ENCODE peak calls at places on chromosomes 2 and 18, in four cellular contexts. S is fibroblast of lung, D is neural progenitor cell, O is HCT116. R is an unnamed sample. For H3K4me1, the result is how much of the 10 kb centered on the place peaks cover.

GRCh38 chr2:27085670-27086089 is 892 bp upstream of the KHK start:
- DNase-seq in S (peak), D (peak), O (no peak), R (peak)

GRCh38 chr2:230814616-230815015 is 50.1 kb upstream of the ITM2C start:
- DNase-seq in S (peak), D (peak), O (no peak), R (peak)

GRCh38 chr18:13405305-13406038 is 186.9 kb downstream of the LDLRAD4 start:
- DNase-seq in S (no peak), D (no peak), O (no peak), R (no peak)

GRCh38 chr2:107303964-107304363 is 418.0 kb upstream of the ST6GAL2 start:
- DNase-seq in S (no peak), D (no peak), O (no peak), R (no peak)

GRCh38 chr18:75407468-75408437 is 19.8 kb downstream of the SMIM21 start:
- DNase-seq in S (peak), D (peak), O (no peak), R (peak)

GRCh38 chr2:11123856-11124759 is 31.2 kb upstream of the SLC66A3 start:
- DNase-seq in S (peak), D (peak), O (peak), R (peak)

GRCh38 chr2:241037498-241037897 is 39.1 kb downstream of the SNED1 start:
- DNase-seq in S (no peak), D (no peak), O (no peak), R (no peak)

GRCh38 chr18:39835303-39836030 is 2119.6 kb upstream of the PIK3C3 start:
- DNase-seq in S (peak), D (no peak), O (no peak), R (no peak)

GRCh38 chr2:85277416-85278158 is 50.2 kb downstream of the TGOLN2 start:
- DNase-seq in S (peak), D (peak), O (no peak), R (peak)

GRCh38 chr2:230472619-230473018 is 56.6 kb downstream of the SP100 start:
- DNase-seq in S (peak), D (no peak), O (peak), R (peak)

GRCh38 chr2:123993728-123994323 is 31.3 kb upstream of the CNTNAP5 start:
- DNase-seq in S (peak), D (peak), O (no peak), R (peak)

GRCh38 chr2:31057691-31058090 is 80.5 kb downstream of the GALNT14 start:
- DNase-seq in S (no peak), D (no peak), O (no peak), R (no peak)

GRCh38 chr2:241432824-241433448 is 75.4 kb downstream of the STK25 start:
- DNase-seq in S (no peak), D (no peak), O (no peak), R (no peak)

GRCh38 chr2:31221549-31221948 is 4.2 kb upstream of the CAPN14 start:
- DNase-seq in S (no peak), D (no peak), O (no peak), R (no peak)

GRCh38 chr2:97951155-97951670 is 44.5 kb downstream of the TMEM131 start:
- DNase-seq in S (no peak), D (no peak), O (no peak), R (peak)

GRCh38 chr2:174873457-174873856 is 109.2 kb upstream of the CHRNA1 start:
- DNase-seq in S (peak), D (peak), O (no peak), R (peak)
- TF ChIP-seq EZH2 in S (no peak), D (no peak), O (no peak), R (no peak)

GRCh38 chr18:55585050-55585449 is 2.9 kb downstream of the TCF4 start:
- DNase-seq in S (peak), D (no peak), O (no peak), R (no peak)

GRCh38 chr18:55579888-55580287 is 8.1 kb downstream of the TCF4 start:
- DNase-seq in S (peak), D (no peak), O (no peak), R (peak)

GRCh38 chr18:55579471-55579870 is 8.5 kb downstream of the TCF4 start:
- DNase-seq in S (peak), D (no peak), O (no peak), R (peak)

GRCh38 chr18:55585586-55586521 is 2.1 kb downstream of the TCF4 start:
- DNase-seq in S (peak), D (peak), O (no peak), R (peak)

GRCh38 chr18:55582325-55582724 is 5.7 kb downstream of the TCF4 start:
- DNase-seq in S (no peak), D (peak), O (no peak), R (no peak)
- H3K4me1 ChIP-seq in S (under half), D (half or more), O (under half), R (under half)

DNA sequence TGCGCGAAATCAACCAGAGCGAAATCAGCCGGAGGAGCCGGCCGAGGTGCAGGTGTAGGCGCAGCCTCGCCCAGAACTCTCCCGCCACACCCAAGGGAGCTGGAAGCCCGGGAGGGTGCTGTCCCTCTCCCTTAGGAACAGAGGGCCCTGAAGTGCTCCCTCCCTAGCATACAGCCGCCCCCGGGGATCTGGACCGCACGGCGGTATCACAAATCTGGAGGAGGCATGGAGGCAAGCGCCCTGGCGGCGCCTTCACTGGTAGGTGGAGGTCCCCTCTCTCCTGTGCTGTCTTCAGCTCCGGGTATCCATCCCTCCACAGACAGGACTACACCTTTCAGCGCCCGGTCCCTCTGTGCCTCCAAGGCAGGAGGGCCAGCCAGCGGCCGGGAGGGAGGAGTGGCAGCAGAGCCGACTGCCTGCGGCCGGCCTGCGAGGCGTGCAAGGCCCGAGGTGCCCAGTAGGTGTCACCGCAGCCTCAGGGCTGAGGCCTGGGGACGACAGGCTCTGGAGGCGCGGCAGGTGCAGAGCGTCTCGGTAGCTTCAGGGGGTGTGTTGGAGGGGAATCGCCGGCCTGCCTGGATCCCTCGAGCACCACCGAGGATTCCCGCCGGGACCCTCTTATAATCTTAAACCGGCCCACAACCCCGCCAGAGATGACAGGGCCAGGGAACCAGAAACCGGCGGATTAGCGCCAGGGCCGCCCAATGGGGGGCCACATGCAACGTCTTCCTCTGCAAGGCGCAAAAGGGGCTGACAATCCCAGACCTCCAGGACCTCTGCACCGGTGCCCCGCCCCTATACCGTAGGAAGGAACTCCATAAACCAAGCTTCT is 2.8 kb downstream of the IHH start:
- DNase-seq in S (peak), D (peak), O (peak), R (peak)
- TF ChIP-seq EZH2 in S (peak), D (peak), O (no peak), R (peak)

GRCh38 chr2:203739351-203739750 is 32.9 kb downstream of the CD28 start:
- DNase-seq in S (no peak), D (no peak), O (no peak), R (no peak)
- H3K4me1 ChIP-seq in S (under half), D (under half), O (under half), R (under half)

GRCh38 chr2:134727385-134727784 is 8.6 kb upstream of the TMEM163 start:
- DNase-seq in S (no peak), D (no peak), O (no peak), R (peak)
- TF ChIP-seq EZH2 in S (no peak), D (no peak), O (no peak), R (no peak)

DNA sequence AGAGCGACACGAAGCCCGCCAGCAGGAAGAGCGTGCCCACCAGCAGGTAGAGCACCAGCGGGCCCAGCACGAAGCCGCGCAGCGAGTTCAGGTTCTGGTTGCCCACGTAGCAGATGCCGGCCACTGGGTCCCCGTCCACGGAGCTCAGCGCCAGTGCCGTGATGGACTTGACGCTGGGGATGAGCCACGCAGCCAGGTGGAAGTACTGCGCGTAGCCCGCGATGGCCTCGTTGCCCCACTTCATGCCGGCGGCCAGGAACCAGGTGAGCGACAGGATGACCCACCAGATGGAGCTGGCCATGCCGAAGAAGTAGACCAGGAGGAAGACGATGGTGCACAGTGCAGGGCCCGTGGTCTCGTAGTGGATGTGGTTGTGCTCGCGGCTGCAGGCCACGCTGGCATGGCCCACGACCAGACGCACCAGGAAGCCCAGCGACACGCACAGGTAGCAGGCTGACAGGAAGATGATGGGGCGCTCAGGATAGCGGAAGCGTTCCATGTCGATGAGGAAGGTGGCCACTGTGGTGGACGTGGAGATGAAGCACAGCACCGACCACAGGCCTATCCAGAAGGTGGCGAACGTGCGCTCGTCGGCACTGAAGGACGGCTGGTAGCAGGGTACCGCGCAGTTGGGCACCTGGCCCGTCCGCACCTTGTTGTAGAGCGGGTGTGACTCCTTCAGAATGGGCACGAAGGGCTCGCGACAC is 2.1 kb downstream of the FZD5 start:
- DNase-seq in S (peak), D (peak), O (no peak), R (peak)
- H3K4me1 ChIP-seq in S (under half), D (under half), O (under half), R (under half)